ENCODE peak calls at places on chromosomes 5 and 9, in six cellular contexts. One of them, this sample, is unnamed.
A peak's percentile ranks its signal among the peaks of the same experiment; 100 is the strongest.

GRCh38 chr9:110198357-110198756 is 9.6 kb downstream of the C9orf152 start:
- DNase-seq in mammary epithelial cell: no peak
- DNase-seq in astrocyte: no peak
- DNase-seq in hepatocyte: no peak
- DNase-seq in GM23248: no peak
- DNase-seq in GM23338: no peak
- DNase-seq in this sample: no peak

GRCh38 chr9:116857321-116857720 is 170.2 kb downstream of the TRIM32 start:
- DNase-seq in astrocyte: no peak
- DNase-seq in hepatocyte: no peak
- DNase-seq in mammary epithelial cell: no peak
- DNase-seq in GM23338: no peak
- DNase-seq in GM23248: no peak
- DNase-seq in this sample: peak; percentile 12

GRCh38 chr5:143350790-143351603 is 52.5 kb downstream of the NR3C1 start:
- DNase-seq in astrocyte: peak; percentile 91
- DNase-seq in hepatocyte: no peak
- DNase-seq in GM23338: no peak
- DNase-seq in mammary epithelial cell: peak; percentile 79
- DNase-seq in GM23248: peak; percentile 89
- DNase-seq in this sample: peak; percentile 12

GRCh38 chr9:21265421-21266189 is 25.8 kb upstream of the IFNA14 start:
- DNase-seq in hepatocyte: no peak
- DNase-seq in astrocyte: no peak
- DNase-seq in mammary epithelial cell: peak; percentile 52
- DNase-seq in GM23338: peak; percentile 11
- DNase-seq in GM23248: no peak
- DNase-seq in this sample: no peak

GRCh38 chr5:95261369-95262175 is 23.3 kb downstream of the MCTP1 start:
- DNase-seq in hepatocyte: peak; percentile 37
- DNase-seq in GM23248: peak; percentile 58
- DNase-seq in astrocyte: no peak
- DNase-seq in GM23338: peak; percentile 27
- DNase-seq in mammary epithelial cell: peak; percentile 9
- DNase-seq in this sample: peak; percentile 47

GRCh38 chr9:113516840-113517577 is 53.5 kb downstream of the RGS3 start:
- DNase-seq in hepatocyte: no peak
- DNase-seq in GM23338: no peak
- DNase-seq in GM23248: no peak
- DNase-seq in astrocyte: peak; percentile 14
- DNase-seq in mammary epithelial cell: no peak
- DNase-seq in this sample: no peak

GRCh38 chr5:43485406-43485805 is 1.7 kb upstream of the TMEM267 start:
- DNase-seq in GM23338: no peak
- DNase-seq in hepatocyte: peak; percentile 5
- DNase-seq in mammary epithelial cell: no peak
- DNase-seq in GM23248: peak; percentile 27
- DNase-seq in astrocyte: no peak
- DNase-seq in this sample: no peak

GRCh38 chr5:65015767-65016166 is 247.0 kb downstream of the CWC27 start:
- DNase-seq in mammary epithelial cell: no peak
- DNase-seq in hepatocyte: no peak
- DNase-seq in GM23338: no peak
- DNase-seq in GM23248: no peak
- DNase-seq in astrocyte: no peak
- DNase-seq in this sample: no peak

GRCh38 chr9:104503963-104504362 is at the start of gene OR13F1:
- DNase-seq in astrocyte: no peak
- DNase-seq in hepatocyte: no peak
- DNase-seq in GM23338: no peak
- DNase-seq in GM23248: no peak
- DNase-seq in mammary epithelial cell: no peak
- DNase-seq in this sample: no peak

GRCh38 chr9:6552738-6553121 is 92.8 kb downstream of the GLDC start:
- DNase-seq in mammary epithelial cell: peak; percentile 35
- DNase-seq in hepatocyte: no peak
- DNase-seq in GM23248: peak; percentile 42
- DNase-seq in GM23338: no peak
- DNase-seq in astrocyte: peak; percentile 55
- DNase-seq in this sample: no peak

GRCh38 chr9:522658-523057 is 308.0 kb downstream of the DOCK8 start:
- DNase-seq in GM23338: no peak
- DNase-seq in astrocyte: peak; percentile 28
- DNase-seq in hepatocyte: no peak
- DNase-seq in GM23248: peak; percentile 2
- DNase-seq in mammary epithelial cell: no peak
- DNase-seq in this sample: no peak

GRCh38 chr5:151432210-151432609 is 15.2 kb upstream of the SLC36A1 start:
- DNase-seq in mammary epithelial cell: no peak
- DNase-seq in hepatocyte: no peak
- DNase-seq in astrocyte: no peak
- DNase-seq in GM23248: no peak
- DNase-seq in GM23338: peak; percentile 38
- DNase-seq in this sample: no peak

GRCh38 chr5:52838306-52839015 is 50.7 kb downstream of the ITGA1 start:
- DNase-seq in GM23248: peak; percentile 31
- DNase-seq in hepatocyte: no peak
- DNase-seq in mammary epithelial cell: no peak
- DNase-seq in astrocyte: peak; percentile 61
- DNase-seq in GM23338: no peak
- DNase-seq in this sample: no peak

GRCh38 chr5:113034182-113034773 is 57.7 kb downstream of the DCP2 start:
- DNase-seq in hepatocyte: no peak
- DNase-seq in astrocyte: peak; percentile 99
- DNase-seq in mammary epithelial cell: peak; percentile 65
- DNase-seq in GM23248: peak; percentile 98
- DNase-seq in GM23338: peak; percentile 24
- DNase-seq in this sample: peak; percentile 47

GRCh38 chr5:145247745-145248040 is 587.4 kb downstream of the PRELID2 start:
- DNase-seq in hepatocyte: no peak
- DNase-seq in GM23338: no peak
- DNase-seq in mammary epithelial cell: no peak
- DNase-seq in GM23248: peak; percentile 27
- DNase-seq in astrocyte: no peak
- DNase-seq in this sample: no peak

GRCh38 chr5:154370730-154371334 is 75.0 kb upstream of the SAP30L start:
- DNase-seq in mammary epithelial cell: no peak
- DNase-seq in GM23338: no peak
- DNase-seq in GM23248: peak; percentile 61
- DNase-seq in astrocyte: no peak
- DNase-seq in hepatocyte: no peak
- DNase-seq in this sample: no peak

GRCh38 chr5:100595152-100595811 is 60.1 kb downstream of the FAM174A start:
- DNase-seq in GM23248: peak; percentile 97
- DNase-seq in GM23338: no peak
- DNase-seq in mammary epithelial cell: peak; percentile 88
- DNase-seq in astrocyte: peak; percentile 97
- DNase-seq in hepatocyte: peak; percentile 72
- DNase-seq in this sample: peak; percentile 22

GRCh38 chr9:21983509-21983908 is 10.7 kb downstream of the CDKN2A start:
- DNase-seq in GM23338: no peak
- DNase-seq in hepatocyte: no peak
- DNase-seq in GM23248: no peak
- DNase-seq in astrocyte: no peak
- DNase-seq in mammary epithelial cell: no peak
- DNase-seq in this sample: no peak

GRCh38 chr5:14299666-14300065 is 156.5 kb downstream of the TRIO start:
- DNase-seq in GM23248: no peak
- DNase-seq in hepatocyte: no peak
- DNase-seq in GM23338: no peak
- DNase-seq in mammary epithelial cell: no peak
- DNase-seq in astrocyte: no peak
- DNase-seq in this sample: peak; percentile 7
- H3K4me1 ChIP-seq in GM23248: peaks cover 44% of the 10 kb centered on the region
- H3K4me1 ChIP-seq in hepatocyte: no peaks in the 10 kb centered on the region
- H3K4me1 ChIP-seq in GM23338: peaks cover 8% of the 10 kb centered on the region
- H3K4me1 ChIP-seq in mammary epithelial cell: peaks cover 16% of the 10 kb centered on the region
- H3K4me1 ChIP-seq in astrocyte: peaks cover 16% of the 10 kb centered on the region
- H3K4me1 ChIP-seq in this sample: peaks cover 18% of the 10 kb centered on the region

GRCh38 chr9:99465231-99465891 is 243.3 kb downstream of the SEC61B start:
- DNase-seq in GM23338: no peak
- DNase-seq in astrocyte: peak; percentile 67
- DNase-seq in mammary epithelial cell: no peak
- DNase-seq in hepatocyte: no peak
- DNase-seq in GM23248: no peak
- DNase-seq in this sample: peak; percentile 82

GRCh38 chr9:99464568-99464967 is 242.5 kb downstream of the SEC61B start:
- DNase-seq in mammary epithelial cell: no peak
- DNase-seq in GM23248: no peak
- DNase-seq in GM23338: no peak
- DNase-seq in hepatocyte: no peak
- DNase-seq in astrocyte: no peak
- DNase-seq in this sample: no peak

GRCh38 chr9:99466787-99467186 is 244.7 kb downstream of the SEC61B start:
- DNase-seq in GM23338: no peak
- DNase-seq in mammary epithelial cell: no peak
- DNase-seq in hepatocyte: no peak
- DNase-seq in GM23248: no peak
- DNase-seq in astrocyte: no peak
- DNase-seq in this sample: no peak

GRCh38 chr9:99463144-99463543 is 241.1 kb downstream of the SEC61B start:
- DNase-seq in hepatocyte: peak; percentile 21
- DNase-seq in GM23338: no peak
- DNase-seq in astrocyte: no peak
- DNase-seq in mammary epithelial cell: no peak
- DNase-seq in GM23248: no peak
- DNase-seq in this sample: no peak

GRCh38 chr9:99466104-99466503 is 244.0 kb downstream of the SEC61B start:
- DNase-seq in GM23248: no peak
- DNase-seq in astrocyte: no peak
- DNase-seq in mammary epithelial cell: no peak
- DNase-seq in hepatocyte: no peak
- DNase-seq in GM23338: no peak
- DNase-seq in this sample: peak; percentile 18
- H3K27me3 ChIP-seq in GM23248: no peaks in the 10 kb centered on the region
- H3K27me3 ChIP-seq in astrocyte: peaks cover 3% of the 10 kb centered on the region
- H3K27me3 ChIP-seq in mammary epithelial cell: no peaks in the 10 kb centered on the region
- H3K27me3 ChIP-seq in hepatocyte: no peaks in the 10 kb centered on the region
- H3K27me3 ChIP-seq in GM23338: no peaks in the 10 kb centered on the region
- H3K27me3 ChIP-seq in this sample: no peaks in the 10 kb centered on the region

GRCh38 chr5:173887610-173888472 is at the start of gene CPEB4:
- DNase-seq in GM23248: peak; percentile 100
- DNase-seq in hepatocyte: peak; percentile 100
- DNase-seq in astrocyte: peak; percentile 98
- DNase-seq in mammary epithelial cell: peak; percentile 99
- DNase-seq in GM23338: peak; percentile 100
- DNase-seq in this sample: peak; percentile 98

GRCh38 chr5:173886157-173886556 is 2.0 kb upstream of the CPEB4 start:
- DNase-seq in hepatocyte: no peak
- DNase-seq in astrocyte: no peak
- DNase-seq in GM23338: no peak
- DNase-seq in mammary epithelial cell: no peak
- DNase-seq in GM23248: no peak
- DNase-seq in this sample: no peak

GRCh38 chr5:173891367-173891766 is 3.2 kb downstream of the CPEB4 start:
- DNase-seq in GM23248: no peak
- DNase-seq in hepatocyte: no peak
- DNase-seq in mammary epithelial cell: no peak
- DNase-seq in GM23338: no peak
- DNase-seq in astrocyte: no peak
- DNase-seq in this sample: no peak

GRCh38 chr5:173890195-173890951 is 2.2 kb downstream of the CPEB4 start:
- DNase-seq in astrocyte: no peak
- DNase-seq in mammary epithelial cell: no peak
- DNase-seq in hepatocyte: peak; percentile 24
- DNase-seq in GM23248: peak; percentile 54
- DNase-seq in GM23338: peak; percentile 56
- DNase-seq in this sample: no peak

DNA sequence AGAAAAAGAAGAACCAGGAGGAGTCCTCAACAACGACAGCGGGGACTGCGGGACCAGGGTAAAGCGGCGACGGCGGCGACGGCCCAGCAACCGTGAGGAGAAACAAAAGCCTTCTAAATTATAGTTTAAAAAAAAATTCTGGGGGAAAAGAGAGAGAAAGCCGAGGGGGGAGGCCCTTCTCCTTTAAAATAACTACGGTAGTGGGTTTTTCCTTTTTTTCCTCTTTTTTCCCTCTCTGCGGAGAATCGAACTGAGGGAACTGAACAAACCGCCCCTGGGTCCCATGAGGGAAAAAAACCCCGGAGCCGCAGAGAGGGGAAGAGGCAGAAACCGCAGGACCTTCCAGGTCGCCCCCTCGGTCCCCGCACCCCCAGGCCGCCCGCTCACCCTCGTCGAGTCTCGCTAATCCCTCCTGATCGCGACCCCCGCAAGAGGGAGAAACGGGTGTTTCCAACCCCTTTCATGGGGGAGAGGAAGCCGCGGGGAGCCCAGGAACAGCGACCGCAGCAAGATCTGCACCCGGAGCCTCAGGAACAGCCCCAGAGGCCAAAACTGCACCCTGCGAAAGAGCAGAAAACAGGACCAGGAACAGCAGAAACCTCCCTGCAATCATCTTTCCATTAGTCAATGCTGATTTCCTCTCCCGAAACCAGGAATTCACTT is 455 bp downstream of the CPEB4 start:
- DNase-seq in mammary epithelial cell: no peak
- DNase-seq in GM23248: peak; percentile 72
- DNase-seq in GM23338: peak; percentile 41
- DNase-seq in hepatocyte: no peak
- DNase-seq in astrocyte: no peak
- DNase-seq in this sample: no peak
- TF ChIP-seq EZH2 in mammary epithelial cell: no peak
- TF ChIP-seq EZH2 in GM23248: no peak
- TF ChIP-seq EZH2 in GM23338: no peak
- TF ChIP-seq EZH2 in hepatocyte: no peak
- TF ChIP-seq EZH2 in astrocyte: no peak
- TF ChIP-seq EZH2 in this sample: no peak

GRCh38 chr5:157559301-157559700 is 16.3 kb downstream of the ADAM19 start:
- DNase-seq in GM23338: no peak
- DNase-seq in astrocyte: no peak
- DNase-seq in mammary epithelial cell: peak; percentile 74
- DNase-seq in hepatocyte: peak; percentile 33
- DNase-seq in GM23248: peak; percentile 87
- DNase-seq in this sample: no peak
- H3K4me1 ChIP-seq in GM23338: peaks cover 13% of the 10 kb centered on the region
- H3K4me1 ChIP-seq in astrocyte: peaks cover 82% of the 10 kb centered on the region
- H3K4me1 ChIP-seq in mammary epithelial cell: peaks cover 40% of the 10 kb centered on the region
- H3K4me1 ChIP-seq in hepatocyte: no peaks in the 10 kb centered on the region
- H3K4me1 ChIP-seq in GM23248: peaks cover 62% of the 10 kb centered on the region
- H3K4me1 ChIP-seq in this sample: no peaks in the 10 kb centered on the region